ENCODE peak calls at places on chromosomes 6 and 20, in four cellular contexts. P is brain microvascular endothelial cell, C is adrenal gland, J is K562. G is an unnamed sample.
A peak's percentile ranks its signal among the peaks of the same experiment; 100 is the strongest.

GRCh38 chr6:166206510-166207389 is 39.1 kb upstream of the TBXT start:
- DNase-seq in P (no peak), C (no peak), J (no peak), G (no peak)

GRCh38 chr6:84581494-84582259 is 182.7 kb downstream of the TBX18 start:
- DNase-seq in P (peak; percentile 76), C (no peak), J (no peak), G (no peak)

GRCh38 chr20:22775671-22776139 is 191.3 kb upstream of the FOXA2 start:
- DNase-seq in P (peak; percentile 71), C (peak; percentile 52), J (no peak), G (no peak)

GRCh38 chr6:138099832-138100231 is 7.4 kb downstream of the PERP start:
- DNase-seq in P (peak; percentile 38), C (no peak), J (no peak), G (no peak)

GRCh38 chr6:1416191-1416764 is 26.9 kb downstream of the FOXF2 start:
- DNase-seq in P (no peak), C (no peak), J (no peak), G (no peak)

GRCh38 chr6:155436981-155437749 is 18.5 kb downstream of the NOX3 start:
- DNase-seq in P (peak; percentile 71), C (peak; percentile 80), J (no peak), G (no peak)

GRCh38 chr6:105051941-105052471 is 95.1 kb downstream of the LIN28B start:
- DNase-seq in P (peak; percentile 24), C (no peak), J (no peak), G (no peak)

GRCh38 chr6:157093555-157093954 is 229.8 kb downstream of the TMEM242 start:
- DNase-seq in P (no peak), C (no peak), J (no peak), G (no peak)

GRCh38 chr20:2417142-2417541 is 36.4 kb downstream of the TGM6 start:
- DNase-seq in P (no peak), C (no peak), J (no peak), G (no peak)

GRCh38 chr20:1489764-1490436 is 1.3 kb downstream of the SIRPB2 start:
- DNase-seq in P (no peak), C (no peak), J (no peak), G (no peak)

GRCh38 chr6:130913119-130913518 is 85.9 kb downstream of the SMLR1 start:
- DNase-seq in P (no peak), C (no peak), J (no peak), G (no peak)

GRCh38 chr6:39821014-39821738 is 29.0 kb downstream of the DAAM2 start:
- DNase-seq in P (no peak), C (no peak), J (no peak), G (no peak)

GRCh38 chr20:5835234-5835845 is 85.1 kb downstream of the SHLD1 start:
- DNase-seq in P (peak; percentile 52), C (peak; percentile 86), J (no peak), G (no peak)

GRCh38 chr6:4085329-4085695 is 6.4 kb upstream of the FAM217A start:
- DNase-seq in P (no peak), C (no peak), J (no peak), G (no peak)

GRCh38 chr20:9119776-9120175 is 50.9 kb downstream of the PLCB4 start:
- DNase-seq in P (no peak), C (no peak), J (no peak), G (no peak)

GRCh38 chr6:14520029-14520428 is 402.5 kb downstream of the CD83 start:
- DNase-seq in P (no peak), C (no peak), J (no peak), G (no peak)

GRCh38 chr20:38270869-38271608 is 10.5 kb upstream of the KIAA1755 start:
- DNase-seq in P (peak; percentile 97), C (no peak), J (no peak), G (no peak)

GRCh38 chr20:36856691-36857635 is 19.0 kb upstream of the TLDC2 start:
- DNase-seq in P (no peak), C (no peak), J (no peak), G (no peak)

GRCh38 chr6:84773431-84774173 is 9.2 kb upstream of the TBX18 start:
- DNase-seq in P (peak; percentile 56), C (no peak), J (no peak), G (no peak)

GRCh38 chr20:58706975-58707681 is 14.5 kb downstream of the NPEPL1 start:
- DNase-seq in P (no peak), C (peak; percentile 4), J (no peak), G (no peak)

GRCh38 chr20:37727247-37727956 is 33.6 kb downstream of the CTNNBL1 start:
- DNase-seq in P (no peak), C (no peak), J (no peak), G (no peak)

GRCh38 chr6:93900142-93900541 is 480.8 kb upstream of the EPHA7 start:
- DNase-seq in P (no peak), C (no peak), J (no peak), G (no peak)

GRCh38 chr6:122649701-122650100 is 39.5 kb downstream of the PKIB start:
- DNase-seq in P (no peak), C (no peak), J (no peak), G (no peak)

GRCh38 chr6:6586167-6586566 is 2.4 kb upstream of the LY86 start:
- DNase-seq in P (no peak), C (no peak), J (no peak), G (no peak)

GRCh38 chr20:32132911-32133549 is 23.5 kb downstream of the TM9SF4 start:
- DNase-seq in P (no peak), C (no peak), J (no peak), G (no peak)

GRCh38 chr6:37435373-37435772 is 2.4 kb downstream of the CMTR1 start:
- DNase-seq in P (no peak), C (no peak), J (no peak), G (no peak)

GRCh38 chr6:20686142-20686541 is 151.9 kb downstream of the CDKAL1 start:
- DNase-seq in P (no peak), C (no peak), J (no peak), G (no peak)

GRCh38 chr20:51037499-51038110 is 14.7 kb upstream of the KCNG1 start:
- DNase-seq in P (no peak), C (no peak), J (no peak), G (no peak)

GRCh38 chr6:14747881-14748520 is 497.9 kb upstream of the JARID2 start:
- DNase-seq in P (no peak), C (no peak), J (no peak), G (no peak)

GRCh38 chr20:19546648-19547047 is 211.4 kb upstream of the RIN2 start:
- DNase-seq in P (no peak), C (no peak), J (no peak), G (no peak)

GRCh38 chr6:25640871-25641270 is 11.1 kb upstream of the SCGN start:
- DNase-seq in P (no peak), C (no peak), J (no peak), G (no peak)

GRCh38 chr6:79421707-79422484 is 115.3 kb downstream of the LCA5 start:
- DNase-seq in P (peak; percentile 98), C (peak; percentile 24), J (no peak), G (no peak)

GRCh38 chr20:6142348-6142993 is 19.6 kb upstream of the FERMT1 start:
- DNase-seq in P (peak; percentile 59), C (peak; percentile 38), J (peak; percentile 56), G (peak; percentile 3)

GRCh38 chr6:13146429-13146828 is 181.9 kb downstream of the TBC1D7 start:
- DNase-seq in P (no peak), C (no peak), J (no peak), G (no peak)

DNA sequence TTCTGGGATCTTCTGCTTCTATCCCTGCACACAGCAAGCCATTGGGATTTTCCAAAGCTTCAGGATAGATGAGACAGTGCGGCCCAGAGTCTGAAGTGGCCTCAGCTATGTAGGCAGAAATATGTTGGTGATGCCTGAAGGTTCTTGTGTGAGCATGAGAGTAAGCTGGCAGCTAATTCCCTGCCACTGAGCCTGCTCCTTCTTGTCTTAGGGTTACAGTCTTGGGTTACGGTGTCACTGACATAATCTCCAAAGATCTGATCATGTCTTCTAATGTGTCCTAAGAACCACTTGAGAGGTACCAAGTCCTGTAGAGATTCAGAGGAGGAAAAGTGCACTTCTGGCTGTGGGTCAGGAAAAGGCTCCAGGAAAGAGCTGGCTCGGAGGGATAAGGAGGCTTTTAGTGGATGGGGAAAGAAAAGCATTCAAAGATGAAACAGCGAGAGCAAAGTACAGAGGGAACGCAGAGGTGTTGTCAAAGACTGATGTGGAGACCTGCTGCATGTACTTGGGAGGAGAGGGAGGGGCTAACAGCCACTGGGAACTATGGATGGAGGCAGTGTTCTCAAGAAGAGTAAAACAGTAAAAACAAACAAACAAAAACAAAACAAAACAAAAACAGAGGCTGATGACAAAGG is 131.0 kb upstream of the MYLIP start:
- DNase-seq in P (no peak), C (no peak), J (peak; percentile 26), G (no peak)
- H3K27ac ChIP-seq in P (no peak overlapping the region), C (no peak overlapping the region), J (peak overlapping the region; percentile 1), G (no peak overlapping the region)

GRCh38 chr20:47866480-47866879 is 81.2 kb upstream of the SULF2 start:
- DNase-seq in P (no peak), C (no peak), J (no peak), G (no peak)

GRCh38 chr20:47868744-47869143 is 83.5 kb upstream of the SULF2 start:
- DNase-seq in P (no peak), C (no peak), J (no peak), G (no peak)

GRCh38 chr20:47865912-47866311 is 80.6 kb upstream of the SULF2 start:
- DNase-seq in P (no peak), C (no peak), J (no peak), G (no peak)

GRCh38 chr20:47865451-47865850 is 80.2 kb upstream of the SULF2 start:
- DNase-seq in P (no peak), C (no peak), J (no peak), G (no peak)

GRCh38 chr20:47867831-47868230 is 82.5 kb upstream of the SULF2 start:
- DNase-seq in P (no peak), C (no peak), J (no peak), G (no peak)
- H3K27ac ChIP-seq in P (no peak overlapping the region), C (no peak overlapping the region), J (no peak overlapping the region), G (no peak overlapping the region)

DNA sequence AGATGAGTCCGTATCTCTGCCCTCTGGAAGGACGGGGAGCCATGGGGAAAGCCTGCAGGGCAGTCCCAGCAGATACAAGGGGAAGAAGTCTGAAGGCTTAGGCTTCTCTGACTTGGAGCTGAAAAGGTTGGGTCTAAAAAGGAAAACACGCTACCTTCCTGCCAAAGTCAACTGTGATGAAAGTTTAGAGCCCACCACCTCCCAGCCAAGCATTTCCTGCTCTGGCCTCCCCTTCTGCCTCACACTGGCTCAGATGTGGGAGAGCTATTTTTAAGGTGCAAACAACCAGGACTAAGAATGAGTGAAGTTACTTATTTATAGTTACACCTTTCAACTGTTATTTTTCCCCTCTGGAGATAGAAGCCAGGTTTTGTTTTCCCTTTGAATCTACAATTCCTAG is 21.2 kb downstream of the NEDD9 start:
- DNase-seq in P (no peak), C (no peak), J (no peak), G (no peak)
- H3K27ac ChIP-seq in P (no peak overlapping the region), C (no peak overlapping the region), J (no peak overlapping the region), G (no peak overlapping the region)

DNA sequence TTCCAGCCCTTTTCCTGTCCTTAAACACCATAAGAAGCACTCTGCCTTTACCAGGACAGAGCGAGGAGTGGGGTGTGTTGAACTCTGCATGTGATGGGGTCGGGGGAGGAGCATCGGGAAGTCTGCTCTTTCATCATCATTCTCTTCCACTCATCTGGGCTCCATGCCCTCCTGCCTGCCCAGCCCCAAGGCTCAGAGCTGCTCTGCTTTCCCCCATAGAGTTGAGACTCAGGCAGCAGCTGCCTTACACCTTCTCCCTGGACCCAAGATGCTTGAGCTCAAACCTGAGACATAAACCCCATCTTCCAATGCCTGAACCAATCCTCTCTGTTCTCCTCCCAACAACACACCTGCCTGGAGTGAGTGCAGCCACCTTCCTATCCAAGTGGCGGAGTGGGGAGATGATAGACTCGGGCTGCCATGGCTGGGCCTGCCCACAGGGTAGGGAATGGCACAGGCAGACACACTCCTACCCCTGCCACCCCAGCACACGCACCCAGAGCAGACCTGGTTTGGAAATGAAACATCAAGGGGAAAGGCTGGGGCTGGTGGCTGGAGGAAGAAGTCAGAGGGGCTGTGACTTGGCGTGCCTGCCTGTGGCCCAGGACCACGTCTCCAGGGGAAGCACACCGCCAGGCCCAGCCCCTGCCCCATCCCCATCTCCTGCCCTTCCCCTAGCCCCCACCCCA is 28.4 kb downstream of the TFEB start:
- DNase-seq in P (no peak), C (peak; percentile 80), J (no peak), G (peak; percentile 62)
- H3K27ac ChIP-seq in P (no peak overlapping the region), C (peak overlapping the region; percentile 62), J (no peak overlapping the region), G (peak overlapping the region; percentile 97)

G was measured in substantia nigra.